ENCODE peak calls at places on chromosomes 12 and 14, in eight cellular contexts. One of them, this sample, is unnamed.

GRCh38 chr12:124636138-124636968 is 68.9 kb upstream of the NCOR2 start:
- DNase-seq in vagina: no peak
- DNase-seq in A549: no peak
- DNase-seq in bronchial epithelial cell: peak; percentile 71
- DNase-seq in AG10803: peak; percentile 40
- DNase-seq in lower leg skin: peak; percentile 80
- DNase-seq in DND-41: peak; percentile 49
- DNase-seq in pancreas: no peak
- DNase-seq in this sample: no peak

GRCh38 chr12:85468356-85469157 is 188.5 kb downstream of the ALX1 start:
- DNase-seq in vagina: no peak
- DNase-seq in A549: peak; percentile 28
- DNase-seq in bronchial epithelial cell: peak; percentile 85
- DNase-seq in AG10803: peak; percentile 56
- DNase-seq in lower leg skin: peak; percentile 25
- DNase-seq in DND-41: peak; percentile 8
- DNase-seq in pancreas: no peak
- DNase-seq in this sample: peak; percentile 28

GRCh38 chr14:53953828-53954550 is 2.6 kb downstream of the BMP4 start:
- DNase-seq in vagina: no peak
- DNase-seq in A549: peak; percentile 38
- DNase-seq in bronchial epithelial cell: no peak
- DNase-seq in AG10803: peak; percentile 15
- DNase-seq in lower leg skin: peak; percentile 38
- DNase-seq in DND-41: no peak
- DNase-seq in pancreas: peak; percentile 44
- DNase-seq in this sample: no peak

GRCh38 chr12:12734054-12734453 is 16.9 kb downstream of the CDKN1B start:
- DNase-seq in vagina: no peak
- DNase-seq in A549: no peak
- DNase-seq in bronchial epithelial cell: no peak
- DNase-seq in AG10803: peak; percentile 83
- DNase-seq in lower leg skin: no peak
- DNase-seq in DND-41: no peak
- DNase-seq in pancreas: no peak
- DNase-seq in this sample: no peak

GRCh38 chr12:109966531-109966930 is 29.6 kb downstream of the GIT2 start:
- DNase-seq in vagina: no peak
- DNase-seq in A549: no peak
- DNase-seq in bronchial epithelial cell: no peak
- DNase-seq in AG10803: no peak
- DNase-seq in lower leg skin: no peak
- DNase-seq in DND-41: no peak
- DNase-seq in pancreas: no peak
- DNase-seq in this sample: no peak

GRCh38 chr12:25725874-25726273 is 172.8 kb upstream of the LMNTD1 start:
- DNase-seq in vagina: no peak
- DNase-seq in A549: no peak
- DNase-seq in bronchial epithelial cell: no peak
- DNase-seq in AG10803: peak; percentile 87
- DNase-seq in lower leg skin: peak; percentile 25
- DNase-seq in DND-41: no peak
- DNase-seq in pancreas: no peak
- DNase-seq in this sample: no peak

GRCh38 chr12:84689638-84690037 is 223.0 kb downstream of the SLC6A15 start:
- DNase-seq in vagina: no peak
- DNase-seq in A549: no peak
- DNase-seq in bronchial epithelial cell: no peak
- DNase-seq in AG10803: no peak
- DNase-seq in lower leg skin: no peak
- DNase-seq in DND-41: no peak
- DNase-seq in pancreas: no peak
- DNase-seq in this sample: no peak

GRCh38 chr12:8829128-8829524 is 6.7 kb downstream of the A2ML1 start:
- DNase-seq in vagina: no peak
- DNase-seq in A549: no peak
- DNase-seq in bronchial epithelial cell: no peak
- DNase-seq in AG10803: no peak
- DNase-seq in lower leg skin: no peak
- DNase-seq in DND-41: no peak
- DNase-seq in pancreas: no peak
- DNase-seq in this sample: no peak

GRCh38 chr14:92308676-92309075 is 14.3 kb upstream of the SLC24A4 start:
- DNase-seq in vagina: no peak
- DNase-seq in A549: no peak
- DNase-seq in bronchial epithelial cell: no peak
- DNase-seq in AG10803: no peak
- DNase-seq in lower leg skin: no peak
- DNase-seq in DND-41: no peak
- DNase-seq in pancreas: no peak
- DNase-seq in this sample: no peak

GRCh38 chr12:70217416-70217815 is 25.8 kb upstream of the CNOT2 start:
- DNase-seq in vagina: no peak
- DNase-seq in A549: no peak
- DNase-seq in bronchial epithelial cell: no peak
- DNase-seq in AG10803: no peak
- DNase-seq in lower leg skin: no peak
- DNase-seq in DND-41: no peak
- DNase-seq in pancreas: no peak
- DNase-seq in this sample: no peak

GRCh38 chr14:68951051-68951797 is 27.9 kb downstream of the ACTN1 start:
- DNase-seq in vagina: peak; percentile 95
- DNase-seq in A549: peak; percentile 80
- DNase-seq in bronchial epithelial cell: peak; percentile 98
- DNase-seq in AG10803: peak; percentile 95
- DNase-seq in lower leg skin: peak; percentile 95
- DNase-seq in DND-41: no peak
- DNase-seq in pancreas: no peak
- DNase-seq in this sample: no peak

GRCh38 chr14:100416921-100417451 is 93.8 kb downstream of the SLC25A47 start:
- DNase-seq in vagina: no peak
- DNase-seq in A549: peak; percentile 55
- DNase-seq in bronchial epithelial cell: peak; percentile 76
- DNase-seq in AG10803: peak; percentile 66
- DNase-seq in lower leg skin: no peak
- DNase-seq in DND-41: no peak
- DNase-seq in pancreas: no peak
- DNase-seq in this sample: peak; percentile 57

GRCh38 chr14:67004521-67004920 is 184.7 kb upstream of the GARIN2 start:
- DNase-seq in vagina: no peak
- DNase-seq in A549: no peak
- DNase-seq in bronchial epithelial cell: no peak
- DNase-seq in AG10803: peak; percentile 17
- DNase-seq in lower leg skin: no peak
- DNase-seq in DND-41: no peak
- DNase-seq in pancreas: no peak
- DNase-seq in this sample: no peak

GRCh38 chr12:130444081-130444480 is 106.4 kb downstream of the PIWIL1 start:
- DNase-seq in vagina: no peak
- DNase-seq in A549: no peak
- DNase-seq in bronchial epithelial cell: no peak
- DNase-seq in AG10803: no peak
- DNase-seq in lower leg skin: no peak
- DNase-seq in DND-41: no peak
- DNase-seq in pancreas: no peak
- DNase-seq in this sample: no peak

GRCh38 chr14:23537351-23538048 is 14.1 kb downstream of the ZFHX2 start:
- DNase-seq in vagina: no peak
- DNase-seq in A549: no peak
- DNase-seq in bronchial epithelial cell: peak; percentile 27
- DNase-seq in AG10803: no peak
- DNase-seq in lower leg skin: no peak
- DNase-seq in DND-41: no peak
- DNase-seq in pancreas: no peak
- DNase-seq in this sample: no peak

GRCh38 chr12:15788266-15789214 is 648 bp downstream of the EPS8 start:
- DNase-seq in vagina: no peak
- DNase-seq in A549: peak; percentile 47
- DNase-seq in bronchial epithelial cell: peak; percentile 50
- DNase-seq in AG10803: peak; percentile 52
- DNase-seq in lower leg skin: peak; percentile 44
- DNase-seq in DND-41: no peak
- DNase-seq in pancreas: peak; percentile 73
- DNase-seq in this sample: no peak

GRCh38 chr12:93417967-93418480 is 23.7 kb downstream of the UBE2N start:
- DNase-seq in vagina: no peak
- DNase-seq in A549: no peak
- DNase-seq in bronchial epithelial cell: no peak
- DNase-seq in AG10803: no peak
- DNase-seq in lower leg skin: no peak
- DNase-seq in DND-41: no peak
- DNase-seq in pancreas: no peak
- DNase-seq in this sample: no peak

GRCh38 chr12:93422050-93422449 is 19.7 kb downstream of the UBE2N start:
- DNase-seq in vagina: no peak
- DNase-seq in A549: no peak
- DNase-seq in bronchial epithelial cell: no peak
- DNase-seq in AG10803: no peak
- DNase-seq in lower leg skin: no peak
- DNase-seq in DND-41: no peak
- DNase-seq in pancreas: no peak
- DNase-seq in this sample: no peak

GRCh38 chr12:93415723-93416464 is 25.9 kb downstream of the UBE2N start:
- DNase-seq in vagina: no peak
- DNase-seq in A549: no peak
- DNase-seq in bronchial epithelial cell: no peak
- DNase-seq in AG10803: peak; percentile 71
- DNase-seq in lower leg skin: no peak
- DNase-seq in DND-41: no peak
- DNase-seq in pancreas: no peak
- DNase-seq in this sample: no peak

GRCh38 chr12:93419388-93420034 is 22.2 kb downstream of the UBE2N start:
- DNase-seq in vagina: no peak
- DNase-seq in A549: peak; percentile 58
- DNase-seq in bronchial epithelial cell: peak; percentile 67
- DNase-seq in AG10803: peak; percentile 74
- DNase-seq in lower leg skin: no peak
- DNase-seq in DND-41: no peak
- DNase-seq in pancreas: no peak
- DNase-seq in this sample: no peak
- H3K4me3 ChIP-seq in vagina: no peak overlapping the region
- H3K4me3 ChIP-seq in A549: no peak overlapping the region
- H3K4me3 ChIP-seq in bronchial epithelial cell: no peak overlapping the region
- H3K4me3 ChIP-seq in AG10803: peak overlapping the region; percentile 3
- H3K4me3 ChIP-seq in lower leg skin: no peak overlapping the region
- H3K4me3 ChIP-seq in DND-41: no peak overlapping the region
- H3K4me3 ChIP-seq in pancreas: no peak overlapping the region
- H3K4me3 ChIP-seq in this sample: no peak overlapping the region

DNA sequence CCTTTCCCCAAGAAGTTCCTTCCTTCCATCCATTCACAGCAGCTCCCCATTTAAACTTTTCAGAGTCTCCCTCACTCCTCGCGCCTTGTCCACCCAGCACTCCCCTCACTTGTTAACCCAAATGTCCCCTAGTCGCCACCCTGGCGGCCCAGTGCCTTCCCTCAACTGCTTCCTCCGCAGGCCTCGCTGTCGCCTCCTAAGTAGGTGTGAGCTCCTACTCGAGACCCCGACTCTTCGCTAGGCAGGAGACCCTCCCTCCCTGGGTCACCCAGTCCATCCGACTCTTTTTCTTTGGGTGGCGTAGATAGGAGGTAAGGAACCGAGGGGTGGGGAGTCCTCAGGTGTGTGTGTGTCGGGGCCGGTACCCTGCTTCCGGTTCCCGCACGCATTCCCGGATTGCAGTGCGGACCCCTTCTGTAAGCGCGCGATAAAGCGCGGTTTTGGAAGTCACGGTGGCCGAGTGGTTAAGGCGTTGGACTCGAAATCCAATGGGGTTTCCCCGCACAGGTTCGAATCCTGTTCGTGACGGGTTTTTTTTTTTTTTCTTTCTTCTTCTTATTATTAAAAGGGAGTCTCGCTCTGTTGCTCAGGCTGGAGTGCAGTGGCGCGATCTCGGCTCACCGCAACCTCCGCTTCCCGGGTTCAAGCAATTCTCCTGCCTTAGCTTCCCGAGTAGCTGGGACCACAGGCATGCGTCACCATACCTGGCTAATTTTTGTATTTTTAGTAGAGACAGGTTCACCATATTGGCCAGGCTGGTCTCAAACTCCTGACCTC is 823 bp upstream of the SMARCC2 start:
- DNase-seq in vagina: peak; percentile 94
- DNase-seq in A549: peak; percentile 71
- DNase-seq in bronchial epithelial cell: peak; percentile 75
- DNase-seq in AG10803: peak; percentile 75
- DNase-seq in lower leg skin: peak; percentile 81
- DNase-seq in DND-41: peak; percentile 89
- DNase-seq in pancreas: peak; percentile 89
- DNase-seq in this sample: no peak
- TF ChIP-seq CTCF in vagina: no peak
- TF ChIP-seq CTCF in A549: no peak
- TF ChIP-seq CTCF in bronchial epithelial cell: no peak
- TF ChIP-seq CTCF in AG10803: no peak
- TF ChIP-seq CTCF in lower leg skin: no peak
- TF ChIP-seq CTCF in DND-41: no peak
- TF ChIP-seq CTCF in pancreas: no peak
- TF ChIP-seq CTCF in this sample: no peak

DNA sequence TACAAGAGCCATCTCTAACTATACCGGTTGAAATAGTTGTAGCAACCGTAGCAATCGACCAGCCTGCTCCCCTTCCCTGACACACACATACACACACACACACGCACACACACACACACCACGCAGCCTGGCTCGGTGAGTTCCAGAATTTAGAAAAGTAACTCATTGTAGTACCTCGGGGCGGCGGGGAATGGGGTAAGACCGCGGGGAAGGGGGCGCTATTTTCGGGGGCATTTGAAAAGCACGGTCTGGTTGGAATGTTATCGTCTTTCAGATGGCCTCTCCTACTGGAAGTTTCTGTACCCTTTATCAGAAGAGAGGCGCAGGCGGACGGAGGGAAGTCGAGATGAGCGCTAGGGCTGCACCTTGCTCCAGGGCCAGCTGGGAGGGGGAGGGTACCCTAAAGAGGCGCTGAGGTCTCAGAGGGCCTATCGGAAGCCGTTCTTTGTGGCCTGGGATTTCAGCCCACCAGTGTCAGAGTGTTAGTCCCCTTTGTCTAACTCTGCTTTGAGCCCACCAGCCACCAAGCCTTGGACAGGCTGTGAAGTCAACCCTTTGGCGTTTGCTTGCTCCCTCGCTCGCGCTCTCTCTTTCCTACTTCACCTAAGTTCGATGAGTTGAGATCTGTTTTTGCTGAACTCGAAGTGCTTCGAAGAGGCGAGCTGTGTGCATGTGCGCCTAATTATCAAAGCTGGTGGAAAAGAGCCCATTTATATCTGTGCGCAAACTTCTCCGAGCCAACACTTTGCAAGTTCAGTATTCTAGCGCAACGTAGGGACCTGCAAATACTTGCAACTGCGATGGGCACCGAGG is 844 bp downstream of the COL2A1 start:
- DNase-seq in vagina: no peak
- DNase-seq in A549: peak; percentile 13
- DNase-seq in bronchial epithelial cell: no peak
- DNase-seq in AG10803: peak; percentile 9
- DNase-seq in lower leg skin: no peak
- DNase-seq in DND-41: no peak
- DNase-seq in pancreas: no peak
- DNase-seq in this sample: no peak
- H3K4me3 ChIP-seq in vagina: peak overlapping the region; percentile 53
- H3K4me3 ChIP-seq in A549: peak overlapping the region; percentile 46
- H3K4me3 ChIP-seq in bronchial epithelial cell: no peak overlapping the region
- H3K4me3 ChIP-seq in AG10803: peak overlapping the region; percentile 12
- H3K4me3 ChIP-seq in lower leg skin: no peak overlapping the region
- H3K4me3 ChIP-seq in DND-41: no peak overlapping the region
- H3K4me3 ChIP-seq in pancreas: no peak overlapping the region
- H3K4me3 ChIP-seq in this sample: no peak overlapping the region

GRCh38 chr14:93619176-93619793 is 169.0 kb downstream of the PRIMA1 start:
- DNase-seq in vagina: no peak
- DNase-seq in A549: peak; percentile 33
- DNase-seq in bronchial epithelial cell: peak; percentile 48
- DNase-seq in AG10803: peak; percentile 44
- DNase-seq in lower leg skin: no peak
- DNase-seq in DND-41: peak; percentile 37
- DNase-seq in pancreas: no peak
- DNase-seq in this sample: no peak
- TF ChIP-seq CTCF in vagina: no peak
- TF ChIP-seq CTCF in A549: peak; percentile 72
- TF ChIP-seq CTCF in bronchial epithelial cell: peak; percentile 63
- TF ChIP-seq CTCF in AG10803: peak; percentile 68
- TF ChIP-seq CTCF in lower leg skin: no peak
- TF ChIP-seq CTCF in DND-41: peak; percentile 71
- TF ChIP-seq CTCF in pancreas: peak; percentile 35
- TF ChIP-seq CTCF in this sample: peak; percentile 48

This sample was measured in AG04449.